ENCODE peak calls at places on chromosomes 13 and 19, in five cellular contexts. N, U, F, X and O are unnamed samples.

GRCh38 chr13:35961002-35961401 is 170.2 kb downstream of the DCLK1 start:
- DNase-seq in N (no peak), U (no peak), F (no peak), X (no peak), O (no peak)

GRCh38 chr13:94713556-94714182 is 1.3 kb upstream of the SOX21 start:
- DNase-seq in N (no peak), U (no peak), F (no peak), X (no peak), O (no peak)

GRCh38 chr19:1511318-1511988 is 1.4 kb downstream of the ADAMTSL5 start:
- DNase-seq in N (no peak), U (no peak), F (no peak), X (no peak), O (no peak)

GRCh38 chr13:114064516-114065140 is 67.8 kb downstream of the RASA3 start:
- DNase-seq in N (peak), U (peak), F (no peak), X (peak), O (peak)

GRCh38 chr19:16825312-16826168 is 3.7 kb upstream of the SIN3B start:
- DNase-seq in N (peak), U (peak), F (no peak), X (no peak), O (peak)

GRCh38 chr13:37617162-37617561 is 18.6 kb upstream of the POSTN start:
- DNase-seq in N (no peak), U (peak), F (no peak), X (peak), O (peak)

GRCh38 chr13:59384154-59384553 is 779.6 kb downstream of the DIAPH3 start:
- DNase-seq in N (no peak), U (no peak), F (no peak), X (no peak), O (no peak)

GRCh38 chr13:76976488-76976887 is 15.4 kb upstream of the CLN5 start:
- DNase-seq in N (no peak), U (no peak), F (no peak), X (no peak), O (no peak)

GRCh38 chr19:42287017-42287825 is 14.7 kb upstream of the PRR19 start:
- DNase-seq in N (no peak), U (no peak), F (no peak), X (no peak), O (no peak)

GRCh38 chr19:1923319-1923718 is 17.7 kb upstream of the CSNK1G2 start:
- DNase-seq in N (no peak), U (no peak), F (peak), X (no peak), O (no peak)

GRCh38 chr13:85040176-85040660 is 759.0 kb downstream of the SLITRK6 start:
- DNase-seq in N (no peak), U (no peak), F (no peak), X (no peak), O (no peak)

GRCh38 chr19:47032171-47032811 is 12.7 kb downstream of the NPAS1 start:
- DNase-seq in N (peak), U (peak), F (no peak), X (peak), O (peak)

GRCh38 chr13:23069571-23069970 is 111.2 kb upstream of the SGCG start:
- DNase-seq in N (no peak), U (peak), F (no peak), X (no peak), O (no peak)

DNA sequence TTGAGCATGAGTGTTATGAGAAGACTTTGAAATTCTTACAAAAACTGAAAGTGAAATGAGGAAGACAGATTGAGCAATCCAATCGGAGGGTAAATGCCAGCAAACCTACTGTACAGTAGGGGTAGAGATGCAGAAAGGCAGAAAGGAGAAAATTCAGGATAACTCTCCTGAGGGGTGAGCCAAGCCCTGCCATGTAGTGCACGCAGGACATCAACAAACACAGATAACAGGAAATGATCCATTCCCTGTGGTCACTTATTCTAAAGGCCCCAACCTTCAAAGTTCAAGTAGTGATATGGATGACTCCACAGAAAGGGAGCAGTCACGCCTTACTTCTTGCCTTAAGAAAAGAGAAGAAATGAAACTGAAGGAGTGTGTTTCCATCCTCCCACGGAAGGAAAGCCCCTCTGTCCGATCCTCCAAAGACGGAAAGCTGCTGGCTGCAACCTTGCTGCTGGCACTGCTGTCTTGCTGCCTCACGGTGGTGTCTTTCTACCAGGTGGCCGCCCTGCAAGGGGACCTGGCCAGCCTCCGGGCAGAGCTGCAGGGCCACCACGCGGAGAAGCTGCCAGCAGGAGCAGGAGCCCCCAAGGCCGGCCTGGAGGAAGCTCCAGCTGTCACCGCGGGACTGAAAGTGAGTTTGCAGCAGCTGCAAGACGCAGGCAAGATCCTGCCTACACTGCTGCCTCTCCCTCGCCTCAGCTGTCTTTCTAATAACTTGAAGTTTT is at the start of gene TNFSF13B:
- DNase-seq in N (no peak), U (peak), F (peak), X (peak), O (peak)
- TF ChIP-seq CTCF in N (no peak), U (peak), F (peak), X (no peak), O (no peak)

DNA sequence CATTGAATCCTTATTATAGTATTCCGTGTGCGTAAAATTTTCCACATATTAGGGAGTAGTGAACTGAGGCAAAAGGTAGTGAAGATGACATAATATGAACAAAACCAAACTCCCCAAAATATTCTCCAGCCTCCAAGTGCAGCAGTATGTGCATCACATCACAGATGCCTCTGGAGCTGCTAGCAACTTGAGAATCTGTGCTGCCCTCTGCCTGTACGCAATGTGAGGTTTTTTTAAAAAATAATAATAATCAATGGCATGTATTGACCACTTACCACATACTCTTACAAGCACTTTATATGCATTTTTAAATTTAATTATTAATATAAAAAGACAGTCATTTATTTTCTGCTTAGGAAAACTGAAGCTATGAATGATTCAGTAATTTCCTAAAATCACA is 583.0 kb upstream of the SPRY2 start:
- DNase-seq in N (no peak), U (peak), F (no peak), X (no peak), O (no peak)
- TF ChIP-seq CTCF in N (peak), U (no peak), F (no peak), X (no peak), O (no peak)

DNA sequence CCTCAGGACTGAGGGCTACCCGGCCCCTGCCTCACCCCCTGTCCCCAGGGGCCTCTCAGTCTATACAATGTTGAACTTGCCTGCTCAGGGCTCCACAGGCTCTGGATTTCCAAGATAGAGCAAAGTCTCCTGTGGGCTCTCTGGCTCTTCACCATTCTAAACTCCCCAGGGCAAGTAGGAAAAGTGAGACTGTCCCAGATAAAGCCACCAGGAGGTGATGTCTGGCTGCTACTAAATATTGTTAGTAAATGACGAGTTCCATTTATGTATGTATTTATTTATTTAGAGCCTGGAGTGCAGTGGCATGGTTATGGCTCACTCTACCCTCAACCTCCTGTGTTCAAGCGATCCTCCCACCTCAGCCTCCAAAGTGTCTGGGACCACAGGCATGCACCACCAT is 73.6 kb upstream of the SIAH3 start:
- DNase-seq in N (no peak), U (peak), F (no peak), X (no peak), O (no peak)
- TF ChIP-seq CTCF in N (no peak), U (peak), F (peak), X (no peak), O (no peak)

GRCh38 chr19:19732579-19733501 is at the start of gene ZNF14:
- DNase-seq in N (peak), U (peak), F (peak), X (peak), O (peak)
- TF ChIP-seq CTCF in N (peak), U (peak), F (peak), X (no peak), O (no peak)

DNA sequence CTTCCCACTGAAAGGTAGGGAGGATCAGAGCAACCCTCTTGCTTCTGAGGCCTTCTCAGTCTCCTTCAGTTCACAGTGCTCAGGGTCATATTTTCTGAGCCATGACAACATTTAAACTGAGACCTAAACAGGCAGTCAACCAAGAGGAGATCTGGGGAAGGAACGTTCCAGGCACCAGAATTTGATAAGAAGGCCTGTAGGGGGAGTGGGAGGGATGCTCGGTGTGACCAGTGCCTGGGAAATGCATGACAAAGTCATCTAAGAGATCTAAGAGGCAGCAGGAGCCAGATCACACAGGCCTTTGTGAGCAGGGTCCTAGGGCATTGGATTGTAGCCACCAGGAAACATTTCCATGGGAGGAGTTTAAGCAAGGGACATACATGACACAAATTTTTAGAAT is 71.6 kb downstream of the SHISA2 start:
- DNase-seq in N (no peak), U (peak), F (no peak), X (peak), O (peak)
- TF ChIP-seq CTCF in N (peak), U (peak), F (peak), X (no peak), O (no peak)

GRCh38 chr19:44992336-44993163 is 8.7 kb upstream of the RELB start:
- DNase-seq in N (no peak), U (no peak), F (no peak), X (no peak), O (no peak)
- TF ChIP-seq CTCF in N (no peak), U (no peak), F (no peak), X (no peak), O (no peak)